ENCODE peak calls at places on chromosomes 11 and 22, in five cellular contexts. W, A, U, S and H are unnamed samples.

GRCh38 chr11:69280451-69280850 is 13.5 kb upstream of the MYEOV start:
- DNase-seq in W (no peak), A (no peak), U (no peak), S (no peak), H (no peak)

GRCh38 chr11:8959546-8960166 is 4.6 kb downstream of the TMEM9B start:
- DNase-seq in W (no peak), A (no peak), U (no peak), S (peak), H (peak)

GRCh38 chr22:19795617-19796008 is 35.0 kb downstream of the TBX1 start:
- DNase-seq in W (no peak), A (no peak), U (no peak), S (no peak), H (no peak)

GRCh38 chr11:86940122-86940777 is 14.9 kb downstream of the FZD4 start:
- DNase-seq in W (peak), A (no peak), U (no peak), S (peak), H (no peak)

GRCh38 chr11:35013514-35014191 is 97.2 kb downstream of the PDHX start:
- DNase-seq in W (no peak), A (no peak), U (no peak), S (no peak), H (no peak)

GRCh38 chr22:39132281-39132680 is 20.2 kb downstream of the CBX7 start:
- DNase-seq in W (no peak), A (no peak), U (no peak), S (no peak), H (no peak)

GRCh38 chr11:17744151-17744940 is 9.8 kb downstream of the KCNC1 start:
- DNase-seq in W (peak), A (peak), U (no peak), S (no peak), H (no peak)

GRCh38 chr11:59216654-59217640 is 4.2 kb upstream of the MPEG1 start:
- DNase-seq in W (no peak), A (no peak), U (peak), S (no peak), H (no peak)

GRCh38 chr11:67493548-67494370 is 10.9 kb downstream of the AIP start:
- DNase-seq in W (no peak), A (peak), U (no peak), S (no peak), H (no peak)

GRCh38 chr11:16985297-16985696 is 28.9 kb downstream of the PLEKHA7 start:
- DNase-seq in W (no peak), A (no peak), U (no peak), S (no peak), H (no peak)

GRCh38 chr11:103035656-103036434 is 56.1 kb downstream of the DCUN1D5 start:
- DNase-seq in W (no peak), A (no peak), U (peak), S (peak), H (peak)

GRCh38 chr11:12287374-12288211 is 89.8 kb upstream of the PARVA start:
- DNase-seq in W (peak), A (peak), U (peak), S (peak), H (peak)
- TF ChIP-seq CTCF in W (no peak), A (peak), U (no peak), S (peak), H (peak)

GRCh38 chr22:22878801-22879674 is 8.6 kb upstream of the IGLL5 start:
- DNase-seq in W (no peak), A (no peak), U (no peak), S (no peak), H (no peak)
- TF ChIP-seq CTCF in W (no peak), A (no peak), U (no peak), S (no peak), H (no peak)

GRCh38 chr11:43988040-43988793 is 45.8 kb downstream of the C11orf96 start:
- DNase-seq in W (no peak), A (no peak), U (no peak), S (peak), H (no peak)
- TF ChIP-seq CTCF in W (no peak), A (peak), U (no peak), S (peak), H (no peak)

GRCh38 chr22:36510966-36511881 is 4.4 kb upstream of the FOXRED2 start:
- DNase-seq in W (no peak), A (no peak), U (no peak), S (peak), H (peak)
- TF ChIP-seq CTCF in W (no peak), A (peak), U (no peak), S (peak), H (peak)